ENCODE peak calls at places on chromosome 17, in seven cellular contexts. One of them, this sample, is unnamed.

GRCh38 chr17:27540300-27541105 is 84.3 kb downstream of the KSR1 start:
- DNase-seq in NCI-H1417: no peak
- DNase-seq in neural progenitor cell: no peak
- DNase-seq in ELR: peak
- DNase-seq in cardiac fibroblast: peak
- DNase-seq in stimulated activated CD8-positive, alpha-beta memory T cell treated with anti-CD3 and anti-CD28 coated beads, Interleukin-7, amount 100 ng/mL, for 1 hour: no peak
- DNase-seq in stimulated activated CD4-positive, alpha-beta T cell treated with anti-CD3 and anti-CD28 coated beads, Interleukin-4, amount 100 ng/mL, for 4 hours: no peak
- DNase-seq in this sample: peak

GRCh38 chr17:78240839-78241238 is 9.4 kb downstream of the TMEM235 start:
- DNase-seq in stimulated activated CD8-positive, alpha-beta memory T cell treated with anti-CD3 and anti-CD28 coated beads, Interleukin-7, amount 100 ng/mL, for 1 hour: no peak
- DNase-seq in ELR: no peak
- DNase-seq in cardiac fibroblast: no peak
- DNase-seq in neural progenitor cell: no peak
- DNase-seq in NCI-H1417: no peak
- DNase-seq in stimulated activated CD4-positive, alpha-beta T cell treated with anti-CD3 and anti-CD28 coated beads, Interleukin-4, amount 100 ng/mL, for 4 hours: no peak
- DNase-seq in this sample: no peak

GRCh38 chr17:18263885-18264682 is 3.6 kb downstream of the MIEF2 start:
- DNase-seq in neural progenitor cell: no peak
- DNase-seq in cardiac fibroblast: no peak
- DNase-seq in NCI-H1417: no peak
- DNase-seq in stimulated activated CD8-positive, alpha-beta memory T cell treated with anti-CD3 and anti-CD28 coated beads, Interleukin-7, amount 100 ng/mL, for 1 hour: no peak
- DNase-seq in ELR: no peak
- DNase-seq in stimulated activated CD4-positive, alpha-beta T cell treated with anti-CD3 and anti-CD28 coated beads, Interleukin-4, amount 100 ng/mL, for 4 hours: no peak
- DNase-seq in this sample: no peak

GRCh38 chr17:28491286-28491685 is 14.9 kb upstream of the FOXN1 start:
- DNase-seq in ELR: no peak
- DNase-seq in cardiac fibroblast: no peak
- DNase-seq in NCI-H1417: no peak
- DNase-seq in neural progenitor cell: no peak
- DNase-seq in stimulated activated CD8-positive, alpha-beta memory T cell treated with anti-CD3 and anti-CD28 coated beads, Interleukin-7, amount 100 ng/mL, for 1 hour: no peak
- DNase-seq in stimulated activated CD4-positive, alpha-beta T cell treated with anti-CD3 and anti-CD28 coated beads, Interleukin-4, amount 100 ng/mL, for 4 hours: no peak
- DNase-seq in this sample: no peak

GRCh38 chr17:36527851-36528250 is 6.8 kb downstream of the MYO19 start:
- DNase-seq in neural progenitor cell: no peak
- DNase-seq in ELR: no peak
- DNase-seq in cardiac fibroblast: no peak
- DNase-seq in NCI-H1417: no peak
- DNase-seq in stimulated activated CD4-positive, alpha-beta T cell treated with anti-CD3 and anti-CD28 coated beads, Interleukin-4, amount 100 ng/mL, for 4 hours: no peak
- DNase-seq in stimulated activated CD8-positive, alpha-beta memory T cell treated with anti-CD3 and anti-CD28 coated beads, Interleukin-7, amount 100 ng/mL, for 1 hour: no peak
- DNase-seq in this sample: no peak

GRCh38 chr17:72438783-72439182 is 318.0 kb downstream of the SOX9 start:
- DNase-seq in cardiac fibroblast: no peak
- DNase-seq in neural progenitor cell: no peak
- DNase-seq in ELR: no peak
- DNase-seq in stimulated activated CD4-positive, alpha-beta T cell treated with anti-CD3 and anti-CD28 coated beads, Interleukin-4, amount 100 ng/mL, for 4 hours: no peak
- DNase-seq in stimulated activated CD8-positive, alpha-beta memory T cell treated with anti-CD3 and anti-CD28 coated beads, Interleukin-7, amount 100 ng/mL, for 1 hour: no peak
- DNase-seq in NCI-H1417: no peak
- DNase-seq in this sample: no peak

GRCh38 chr17:4247361-4247980 is 16.3 kb downstream of the ANKFY1 start:
- DNase-seq in stimulated activated CD4-positive, alpha-beta T cell treated with anti-CD3 and anti-CD28 coated beads, Interleukin-4, amount 100 ng/mL, for 4 hours: no peak
- DNase-seq in ELR: no peak
- DNase-seq in neural progenitor cell: no peak
- DNase-seq in stimulated activated CD8-positive, alpha-beta memory T cell treated with anti-CD3 and anti-CD28 coated beads, Interleukin-7, amount 100 ng/mL, for 1 hour: no peak
- DNase-seq in NCI-H1417: peak
- DNase-seq in cardiac fibroblast: no peak
- DNase-seq in this sample: no peak

GRCh38 chr17:10610821-10611323 is 46.2 kb downstream of the MYH3 start:
- DNase-seq in cardiac fibroblast: no peak
- DNase-seq in neural progenitor cell: no peak
- DNase-seq in stimulated activated CD8-positive, alpha-beta memory T cell treated with anti-CD3 and anti-CD28 coated beads, Interleukin-7, amount 100 ng/mL, for 1 hour: no peak
- DNase-seq in ELR: no peak
- DNase-seq in stimulated activated CD4-positive, alpha-beta T cell treated with anti-CD3 and anti-CD28 coated beads, Interleukin-4, amount 100 ng/mL, for 4 hours: no peak
- DNase-seq in NCI-H1417: no peak
- DNase-seq in this sample: no peak

GRCh38 chr17:47244697-47245096 is 8.9 kb upstream of the ITGB3 start:
- DNase-seq in cardiac fibroblast: peak
- DNase-seq in neural progenitor cell: no peak
- DNase-seq in NCI-H1417: no peak
- DNase-seq in stimulated activated CD8-positive, alpha-beta memory T cell treated with anti-CD3 and anti-CD28 coated beads, Interleukin-7, amount 100 ng/mL, for 1 hour: no peak
- DNase-seq in ELR: no peak
- DNase-seq in stimulated activated CD4-positive, alpha-beta T cell treated with anti-CD3 and anti-CD28 coated beads, Interleukin-4, amount 100 ng/mL, for 4 hours: no peak
- DNase-seq in this sample: no peak

GRCh38 chr17:45838751-45839150 is 5.9 kb upstream of the SPPL2C start:
- DNase-seq in stimulated activated CD4-positive, alpha-beta T cell treated with anti-CD3 and anti-CD28 coated beads, Interleukin-4, amount 100 ng/mL, for 4 hours: no peak
- DNase-seq in neural progenitor cell: no peak
- DNase-seq in NCI-H1417: no peak
- DNase-seq in ELR: no peak
- DNase-seq in cardiac fibroblast: no peak
- DNase-seq in stimulated activated CD8-positive, alpha-beta memory T cell treated with anti-CD3 and anti-CD28 coated beads, Interleukin-7, amount 100 ng/mL, for 1 hour: no peak
- DNase-seq in this sample: no peak

GRCh38 chr17:41692722-41693521 is 4.2 kb downstream of the EIF1 start:
- DNase-seq in ELR: peak
- DNase-seq in neural progenitor cell: no peak
- DNase-seq in stimulated activated CD4-positive, alpha-beta T cell treated with anti-CD3 and anti-CD28 coated beads, Interleukin-4, amount 100 ng/mL, for 4 hours: no peak
- DNase-seq in stimulated activated CD8-positive, alpha-beta memory T cell treated with anti-CD3 and anti-CD28 coated beads, Interleukin-7, amount 100 ng/mL, for 1 hour: no peak
- DNase-seq in NCI-H1417: no peak
- DNase-seq in cardiac fibroblast: peak
- DNase-seq in this sample: no peak

GRCh38 chr17:77470800-77471733 is 330.3 kb downstream of the SEC14L1 start:
- DNase-seq in neural progenitor cell: peak
- DNase-seq in stimulated activated CD4-positive, alpha-beta T cell treated with anti-CD3 and anti-CD28 coated beads, Interleukin-4, amount 100 ng/mL, for 4 hours: no peak
- DNase-seq in stimulated activated CD8-positive, alpha-beta memory T cell treated with anti-CD3 and anti-CD28 coated beads, Interleukin-7, amount 100 ng/mL, for 1 hour: no peak
- DNase-seq in NCI-H1417: no peak
- DNase-seq in ELR: peak
- DNase-seq in cardiac fibroblast: no peak
- DNase-seq in this sample: no peak

GRCh38 chr17:16287563-16288027 is 65.7 kb downstream of the CENPV start:
- DNase-seq in neural progenitor cell: no peak
- DNase-seq in NCI-H1417: no peak
- DNase-seq in stimulated activated CD8-positive, alpha-beta memory T cell treated with anti-CD3 and anti-CD28 coated beads, Interleukin-7, amount 100 ng/mL, for 1 hour: no peak
- DNase-seq in cardiac fibroblast: peak
- DNase-seq in ELR: peak
- DNase-seq in stimulated activated CD4-positive, alpha-beta T cell treated with anti-CD3 and anti-CD28 coated beads, Interleukin-4, amount 100 ng/mL, for 4 hours: peak
- DNase-seq in this sample: no peak

GRCh38 chr17:3959295-3959899 is 4.8 kb downstream of the ATP2A3 start:
- DNase-seq in ELR: peak
- DNase-seq in neural progenitor cell: no peak
- DNase-seq in NCI-H1417: peak
- DNase-seq in stimulated activated CD8-positive, alpha-beta memory T cell treated with anti-CD3 and anti-CD28 coated beads, Interleukin-7, amount 100 ng/mL, for 1 hour: no peak
- DNase-seq in cardiac fibroblast: peak
- DNase-seq in stimulated activated CD4-positive, alpha-beta T cell treated with anti-CD3 and anti-CD28 coated beads, Interleukin-4, amount 100 ng/mL, for 4 hours: no peak
- DNase-seq in this sample: no peak

GRCh38 chr17:78642707-78643106 is 65.5 kb upstream of the DNAH17 start:
- DNase-seq in neural progenitor cell: no peak
- DNase-seq in stimulated activated CD8-positive, alpha-beta memory T cell treated with anti-CD3 and anti-CD28 coated beads, Interleukin-7, amount 100 ng/mL, for 1 hour: no peak
- DNase-seq in NCI-H1417: no peak
- DNase-seq in ELR: no peak
- DNase-seq in cardiac fibroblast: no peak
- DNase-seq in stimulated activated CD4-positive, alpha-beta T cell treated with anti-CD3 and anti-CD28 coated beads, Interleukin-4, amount 100 ng/mL, for 4 hours: no peak
- DNase-seq in this sample: no peak

GRCh38 chr17:6108987-6109386 is 38.8 kb downstream of the WSCD1 start:
- DNase-seq in stimulated activated CD4-positive, alpha-beta T cell treated with anti-CD3 and anti-CD28 coated beads, Interleukin-4, amount 100 ng/mL, for 4 hours: no peak
- DNase-seq in stimulated activated CD8-positive, alpha-beta memory T cell treated with anti-CD3 and anti-CD28 coated beads, Interleukin-7, amount 100 ng/mL, for 1 hour: no peak
- DNase-seq in neural progenitor cell: no peak
- DNase-seq in cardiac fibroblast: no peak
- DNase-seq in NCI-H1417: no peak
- DNase-seq in ELR: no peak
- DNase-seq in this sample: no peak

GRCh38 chr17:2179615-2180295 is 123.8 kb downstream of the SMG6 start:
- DNase-seq in neural progenitor cell: no peak
- DNase-seq in ELR: peak
- DNase-seq in stimulated activated CD8-positive, alpha-beta memory T cell treated with anti-CD3 and anti-CD28 coated beads, Interleukin-7, amount 100 ng/mL, for 1 hour: no peak
- DNase-seq in cardiac fibroblast: peak
- DNase-seq in NCI-H1417: no peak
- DNase-seq in stimulated activated CD4-positive, alpha-beta T cell treated with anti-CD3 and anti-CD28 coated beads, Interleukin-4, amount 100 ng/mL, for 4 hours: no peak
- DNase-seq in this sample: peak

GRCh38 chr17:30323895-30324319 is 9.9 kb downstream of the TMIGD1 start:
- DNase-seq in neural progenitor cell: no peak
- DNase-seq in ELR: peak
- DNase-seq in stimulated activated CD8-positive, alpha-beta memory T cell treated with anti-CD3 and anti-CD28 coated beads, Interleukin-7, amount 100 ng/mL, for 1 hour: no peak
- DNase-seq in NCI-H1417: no peak
- DNase-seq in stimulated activated CD4-positive, alpha-beta T cell treated with anti-CD3 and anti-CD28 coated beads, Interleukin-4, amount 100 ng/mL, for 4 hours: peak
- DNase-seq in cardiac fibroblast: peak
- DNase-seq in this sample: no peak

GRCh38 chr17:17109896-17110295 is 67.6 kb downstream of the MPRIP start:
- DNase-seq in stimulated activated CD8-positive, alpha-beta memory T cell treated with anti-CD3 and anti-CD28 coated beads, Interleukin-7, amount 100 ng/mL, for 1 hour: no peak
- DNase-seq in NCI-H1417: no peak
- DNase-seq in neural progenitor cell: no peak
- DNase-seq in cardiac fibroblast: no peak
- DNase-seq in stimulated activated CD4-positive, alpha-beta T cell treated with anti-CD3 and anti-CD28 coated beads, Interleukin-4, amount 100 ng/mL, for 4 hours: peak
- DNase-seq in ELR: no peak
- DNase-seq in this sample: no peak

GRCh38 chr17:9802701-9803100 is 11.3 kb upstream of the DHRS7C start:
- DNase-seq in neural progenitor cell: no peak
- DNase-seq in stimulated activated CD4-positive, alpha-beta T cell treated with anti-CD3 and anti-CD28 coated beads, Interleukin-4, amount 100 ng/mL, for 4 hours: no peak
- DNase-seq in cardiac fibroblast: no peak
- DNase-seq in ELR: peak
- DNase-seq in NCI-H1417: no peak
- DNase-seq in stimulated activated CD8-positive, alpha-beta memory T cell treated with anti-CD3 and anti-CD28 coated beads, Interleukin-7, amount 100 ng/mL, for 1 hour: no peak
- DNase-seq in this sample: no peak

GRCh38 chr17:5413682-5414081 is 5.8 kb downstream of the NUP88 start:
- DNase-seq in stimulated activated CD4-positive, alpha-beta T cell treated with anti-CD3 and anti-CD28 coated beads, Interleukin-4, amount 100 ng/mL, for 4 hours: no peak
- DNase-seq in NCI-H1417: no peak
- DNase-seq in neural progenitor cell: no peak
- DNase-seq in stimulated activated CD8-positive, alpha-beta memory T cell treated with anti-CD3 and anti-CD28 coated beads, Interleukin-7, amount 100 ng/mL, for 1 hour: no peak
- DNase-seq in cardiac fibroblast: peak
- DNase-seq in ELR: peak
- DNase-seq in this sample: no peak

GRCh38 chr17:80429356-80430275 is 14.6 kb downstream of the ENDOV start:
- DNase-seq in cardiac fibroblast: no peak
- DNase-seq in neural progenitor cell: no peak
- DNase-seq in ELR: no peak
- DNase-seq in stimulated activated CD8-positive, alpha-beta memory T cell treated with anti-CD3 and anti-CD28 coated beads, Interleukin-7, amount 100 ng/mL, for 1 hour: no peak
- DNase-seq in NCI-H1417: no peak
- DNase-seq in stimulated activated CD4-positive, alpha-beta T cell treated with anti-CD3 and anti-CD28 coated beads, Interleukin-4, amount 100 ng/mL, for 4 hours: no peak
- DNase-seq in this sample: no peak

GRCh38 chr17:62781356-62781755 is 26.8 kb downstream of the MARCHF10 start:
- DNase-seq in ELR: no peak
- DNase-seq in NCI-H1417: peak
- DNase-seq in cardiac fibroblast: peak
- DNase-seq in stimulated activated CD4-positive, alpha-beta T cell treated with anti-CD3 and anti-CD28 coated beads, Interleukin-4, amount 100 ng/mL, for 4 hours: no peak
- DNase-seq in stimulated activated CD8-positive, alpha-beta memory T cell treated with anti-CD3 and anti-CD28 coated beads, Interleukin-7, amount 100 ng/mL, for 1 hour: no peak
- DNase-seq in neural progenitor cell: no peak
- DNase-seq in this sample: no peak

GRCh38 chr17:28963212-28963611 is 11.9 kb upstream of the PHF12 start:
- DNase-seq in stimulated activated CD8-positive, alpha-beta memory T cell treated with anti-CD3 and anti-CD28 coated beads, Interleukin-7, amount 100 ng/mL, for 1 hour: no peak
- DNase-seq in neural progenitor cell: no peak
- DNase-seq in cardiac fibroblast: no peak
- DNase-seq in stimulated activated CD4-positive, alpha-beta T cell treated with anti-CD3 and anti-CD28 coated beads, Interleukin-4, amount 100 ng/mL, for 4 hours: no peak
- DNase-seq in ELR: no peak
- DNase-seq in NCI-H1417: no peak
- DNase-seq in this sample: no peak

GRCh38 chr17:82639628-82640027 is 8.6 kb downstream of the WDR45B start:
- DNase-seq in NCI-H1417: no peak
- DNase-seq in neural progenitor cell: no peak
- DNase-seq in stimulated activated CD4-positive, alpha-beta T cell treated with anti-CD3 and anti-CD28 coated beads, Interleukin-4, amount 100 ng/mL, for 4 hours: no peak
- DNase-seq in stimulated activated CD8-positive, alpha-beta memory T cell treated with anti-CD3 and anti-CD28 coated beads, Interleukin-7, amount 100 ng/mL, for 1 hour: no peak
- DNase-seq in cardiac fibroblast: no peak
- DNase-seq in ELR: no peak
- DNase-seq in this sample: no peak

GRCh38 chr17:48011405-48012150 is 26.0 kb downstream of the COPZ2 start:
- DNase-seq in stimulated activated CD8-positive, alpha-beta memory T cell treated with anti-CD3 and anti-CD28 coated beads, Interleukin-7, amount 100 ng/mL, for 1 hour: no peak
- DNase-seq in stimulated activated CD4-positive, alpha-beta T cell treated with anti-CD3 and anti-CD28 coated beads, Interleukin-4, amount 100 ng/mL, for 4 hours: peak
- DNase-seq in NCI-H1417: peak
- DNase-seq in neural progenitor cell: peak
- DNase-seq in ELR: peak
- DNase-seq in cardiac fibroblast: peak
- DNase-seq in this sample: no peak

This sample was measured in ascending aorta.